ENCODE peak calls at places on chromosomes 13 and 19, in six cellular contexts. X, D, Y, S, B and C are unnamed samples.
A peak's percentile ranks its signal among the peaks of the same experiment; 100 is the strongest.

GRCh38 chr19:31260171-31260933 is 88.9 kb downstream of the TSHZ3 start:
- DNase-seq in X (no peak), D (peak; percentile 18), Y (no peak), S (no peak), B (no peak), C (no peak)

GRCh38 chr13:35995136-35995535 is 136.0 kb downstream of the DCLK1 start:
- DNase-seq in X (no peak), D (peak; percentile 42), Y (no peak), S (no peak), B (no peak), C (peak; percentile 20)

GRCh38 chr13:113400621-113401451 is 36.9 kb upstream of the GRTP1 start:
- DNase-seq in X (no peak), D (no peak), Y (no peak), S (no peak), B (peak; percentile 82), C (no peak)

GRCh38 chr19:46970815-46971214 is 48.8 kb upstream of the NPAS1 start:
- DNase-seq in X (no peak), D (peak; percentile 86), Y (no peak), S (no peak), B (no peak), C (no peak)

GRCh38 chr19:11416346-11417052 is 2.6 kb downstream of the RGL3 start:
- DNase-seq in X (no peak), D (no peak), Y (no peak), S (no peak), B (no peak), C (no peak)

GRCh38 chr19:19597809-19598306 is 20.6 kb downstream of the PBX4 start:
- DNase-seq in X (no peak), D (peak; percentile 29), Y (no peak), S (no peak), B (no peak), C (no peak)

GRCh38 chr13:79447741-79448140 is 33.2 kb upstream of the NDFIP2 start:
- DNase-seq in X (no peak), D (no peak), Y (no peak), S (no peak), B (no peak), C (peak; percentile 74)

GRCh38 chr13:67278230-67278629 is 48.1 kb upstream of the PCDH9 start:
- DNase-seq in X (no peak), D (peak; percentile 100), Y (no peak), S (no peak), B (no peak), C (no peak)

GRCh38 chr13:101211261-101211660 is 205.0 kb downstream of the NALCN start:
- DNase-seq in X (no peak), D (peak; percentile 79), Y (no peak), S (no peak), B (no peak), C (peak; percentile 58)

GRCh38 chr13:23349127-23349897 is 84.2 kb downstream of the SACS start:
- DNase-seq in X (no peak), D (peak; percentile 11), Y (no peak), S (no peak), B (no peak), C (no peak)

GRCh38 chr19:50314724-50315700 is 14.2 kb downstream of the KCNC3 start:
- DNase-seq in X (no peak), D (no peak), Y (no peak), S (no peak), B (peak; percentile 28), C (no peak)

GRCh38 chr13:99406799-99407201 is 94.5 kb upstream of the TM9SF2 start:
- DNase-seq in X (no peak), D (no peak), Y (no peak), S (no peak), B (no peak), C (no peak)

GRCh38 chr13:76764429-76764828 is 121.8 kb downstream of the KCTD12 start:
- DNase-seq in X (no peak), D (peak; percentile 90), Y (no peak), S (peak; percentile 20), B (no peak), C (peak; percentile 8)

GRCh38 chr13:49374585-49375290 is 69.1 kb downstream of the CAB39L start:
- DNase-seq in X (no peak), D (peak; percentile 85), Y (no peak), S (no peak), B (no peak), C (peak; percentile 34)

GRCh38 chr19:52170863-52171320 is 529 bp downstream of the ZNF836 start:
- DNase-seq in X (no peak), D (no peak), Y (peak; percentile 31), S (no peak), B (peak; percentile 39), C (peak; percentile 16)

GRCh38 chr19:11435833-11436313 is 438 bp downstream of the PRKCSH start:
- DNase-seq in X (no peak), D (no peak), Y (peak; percentile 59), S (no peak), B (peak; percentile 27), C (no peak)

GRCh38 chr19:40613669-40614594 is 12.8 kb downstream of the LTBP4 start:
- DNase-seq in X (no peak), D (peak; percentile 54), Y (peak; percentile 87), S (no peak), B (peak; percentile 80), C (peak; percentile 94)

GRCh38 chr13:44365008-44365407 is 8.6 kb upstream of the SERP2 start:
- DNase-seq in X (no peak), D (peak; percentile 38), Y (no peak), S (no peak), B (no peak), C (no peak)

GRCh38 chr13:65653548-65654078 is 1576.5 kb downstream of the PCDH9 start:
- DNase-seq in X (no peak), D (no peak), Y (no peak), S (no peak), B (no peak), C (no peak)

GRCh38 chr19:43562698-43563241 is 12.6 kb downstream of the XRCC1 start:
- DNase-seq in X (no peak), D (peak; percentile 86), Y (no peak), S (peak; percentile 72), B (no peak), C (peak; percentile 97)

GRCh38 chr13:47598340-47598911 is 402.6 kb downstream of the SUCLA2 start:
- DNase-seq in X (no peak), D (peak; percentile 24), Y (no peak), S (no peak), B (no peak), C (peak; percentile 19)

GRCh38 chr13:102028198-102028597 is 373.6 kb downstream of the FGF14 start:
- DNase-seq in X (no peak), D (no peak), Y (no peak), S (no peak), B (no peak), C (no peak)

GRCh38 chr19:10548746-10549276 is 5.1 kb downstream of the ATG4D start:
- DNase-seq in X (no peak), D (no peak), Y (no peak), S (no peak), B (no peak), C (no peak)

GRCh38 chr13:101579291-101579802 is 126.9 kb downstream of the ITGBL1 start:
- DNase-seq in X (no peak), D (peak; percentile 58), Y (peak; percentile 19), S (no peak), B (peak; percentile 18), C (peak; percentile 71)

GRCh38 chr19:1807695-1808394 is 4.2 kb downstream of the ATP8B3 start:
- DNase-seq in X (no peak), D (no peak), Y (no peak), S (no peak), B (no peak), C (no peak)

GRCh38 chr13:77737583-77738200 is 40.2 kb downstream of the SLAIN1 start:
- DNase-seq in X (no peak), D (no peak), Y (peak; percentile 6), S (no peak), B (no peak), C (no peak)

GRCh38 chr13:98571955-98572662 is 4.8 kb downstream of the STK24 start:
- DNase-seq in X (no peak), D (peak; percentile 50), Y (peak; percentile 42), S (no peak), B (no peak), C (peak; percentile 39)

GRCh38 chr13:18971576-18972219 is 209.9 kb downstream of the TUBA3C start:
- DNase-seq in X (no peak), D (no peak), Y (no peak), S (no peak), B (no peak), C (no peak)

DNA sequence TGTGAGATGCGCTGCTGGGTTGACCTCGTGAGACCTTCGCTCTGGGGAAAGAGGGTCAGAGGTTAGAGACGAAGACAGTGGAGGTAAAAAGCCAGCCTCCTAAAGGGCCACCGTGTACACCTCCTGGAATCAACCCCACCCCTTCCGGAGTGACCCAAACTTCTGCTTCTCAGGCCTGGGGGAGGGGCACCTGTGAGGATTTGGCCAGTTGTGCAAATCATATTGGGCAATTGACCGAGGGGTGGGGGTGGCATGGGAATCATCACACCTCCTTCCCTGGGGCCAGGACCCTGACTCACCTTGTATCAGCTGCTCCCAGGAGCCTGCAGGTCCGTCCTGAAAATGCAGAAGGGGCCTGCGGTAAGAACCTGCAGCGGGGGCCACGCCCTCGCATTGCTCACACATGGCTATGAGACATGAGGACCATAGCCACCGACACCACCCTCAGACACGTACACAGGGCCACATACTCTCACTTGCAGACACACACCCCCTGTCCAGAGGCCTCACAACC is 2.8 kb downstream of the TNFSF14 start:
- DNase-seq in X (no peak), D (no peak), Y (no peak), S (no peak), B (no peak), C (no peak)
- H3K4me3 ChIP-seq in X (no peak overlapping the region), D (no peak overlapping the region), Y (no peak overlapping the region), S (no peak overlapping the region), B (no peak overlapping the region), C (no peak overlapping the region)

DNA sequence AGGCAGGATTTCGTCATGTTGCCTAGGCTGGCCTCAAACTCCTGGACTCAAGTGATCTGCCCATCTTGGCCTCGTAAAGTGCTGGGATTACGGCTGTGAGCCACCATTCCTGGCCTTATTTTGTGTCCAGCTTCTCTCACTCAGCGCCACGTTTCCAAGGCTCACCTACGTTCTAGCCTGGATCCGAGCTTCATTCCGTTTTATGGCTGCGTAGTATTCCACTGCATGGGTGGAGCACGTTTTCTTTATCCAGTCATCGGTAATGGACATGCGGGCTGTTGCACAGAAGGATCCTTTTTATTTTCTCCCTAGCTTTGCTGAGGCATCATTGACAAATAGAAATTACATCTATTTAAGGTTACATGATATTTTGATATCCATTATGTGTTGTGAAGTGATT is 16.6 kb downstream of the ADGRL1 start:
- DNase-seq in X (no peak), D (no peak), Y (no peak), S (no peak), B (no peak), C (no peak)
- H3K4me3 ChIP-seq in X (no peak overlapping the region), D (no peak overlapping the region), Y (no peak overlapping the region), S (no peak overlapping the region), B (no peak overlapping the region), C (no peak overlapping the region)

GRCh38 chr19:17447704-17448189 is 721 bp downstream of the TMEM221 start:
- DNase-seq in X (no peak), D (no peak), Y (no peak), S (no peak), B (no peak), C (no peak)
- H3K4me3 ChIP-seq in X (peak overlapping the region; percentile 60), D (no peak overlapping the region), Y (peak overlapping the region; percentile 37), S (peak overlapping the region; percentile 65), B (peak overlapping the region; percentile 52), C (peak overlapping the region; percentile 50)

DNA sequence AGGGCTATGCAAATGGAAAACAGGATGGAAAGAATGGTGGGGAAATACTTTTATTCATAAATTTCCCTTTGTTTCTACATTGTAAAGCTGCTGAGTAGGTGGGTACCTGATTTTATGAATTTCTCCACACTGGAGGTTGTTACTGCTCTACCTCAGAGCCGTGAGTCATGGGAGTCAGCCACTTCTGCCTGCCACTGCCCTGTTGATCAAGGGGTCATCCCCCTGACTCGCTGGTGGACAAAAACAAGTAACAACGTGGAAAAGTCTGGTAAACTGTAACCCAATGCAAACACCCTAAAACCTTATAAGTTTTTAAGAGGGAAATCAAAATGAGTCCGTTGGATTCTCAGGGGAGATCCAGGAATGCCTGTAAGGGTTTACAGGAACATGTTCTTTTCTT is 329.5 kb downstream of the ATP8A2 start:
- DNase-seq in X (no peak), D (no peak), Y (no peak), S (no peak), B (no peak), C (no peak)
- H3K4me3 ChIP-seq in X (no peak overlapping the region), D (no peak overlapping the region), Y (no peak overlapping the region), S (no peak overlapping the region), B (no peak overlapping the region), C (no peak overlapping the region)